ENCODE peak calls at places on chromosomes 16 and 17, in four cellular contexts. C is GM12878, K is HEK293T, B is HepG2. H is an unnamed sample.

GRCh38 chr16:69003500-69003899 is 102.0 kb upstream of the HAS3 start:
- DNase-seq in B (no peak), K (no peak), C (no peak), H (no peak)

GRCh38 chr17:9363440-9364350 is 211.9 kb downstream of the STX8 start:
- DNase-seq in C (no peak), B (no peak), K (no peak), H (no peak)

GRCh38 chr17:82228842-82229685 is at the start of gene SLC16A3:
- DNase-seq in C (no peak), B (no peak), K (no peak), H (no peak)

GRCh38 chr17:72193395-72194106 is 72.7 kb downstream of the SOX9 start:
- DNase-seq in C (no peak), B (no peak), K (no peak), H (no peak)

GRCh38 chr16:57422026-57422944 is 17.7 kb downstream of the CCL17 start:
- DNase-seq in B (peak), K (peak), C (no peak), H (peak)

GRCh38 chr17:41656249-41657023 is 32.1 kb upstream of the KRT17 start:
- DNase-seq in B (no peak), K (no peak), C (no peak), H (no peak)

GRCh38 chr17:33676444-33676843 is 383.3 kb upstream of the ASIC2 start:
- DNase-seq in K (no peak), B (no peak), C (no peak), H (no peak)

GRCh38 chr17:55348749-55349354 is 72.8 kb downstream of the MMD start:
- DNase-seq in B (peak), C (no peak), K (peak), H (peak)

GRCh38 chr16:48125888-48126287 is 29.9 kb downstream of the ABCC12 start:
- DNase-seq in K (no peak), C (no peak), B (no peak), H (no peak)

GRCh38 chr17:42918902-42919521 is 18.4 kb downstream of the G6PC1 start:
- DNase-seq in C (no peak), K (no peak), B (peak), H (peak)

GRCh38 chr17:30346211-30346831 is 12.5 kb upstream of the TMIGD1 start:
- DNase-seq in C (no peak), K (no peak), B (peak), H (no peak)

GRCh38 chr17:48582750-48583069 is 4.6 kb upstream of the HOXB4 start:
- DNase-seq in B (no peak), C (no peak), K (no peak), H (no peak)

GRCh38 chr16:17062676-17063075 is 408.1 kb downstream of the XYLT1 start:
- DNase-seq in B (no peak), K (no peak), C (no peak), H (no peak)

DNA sequence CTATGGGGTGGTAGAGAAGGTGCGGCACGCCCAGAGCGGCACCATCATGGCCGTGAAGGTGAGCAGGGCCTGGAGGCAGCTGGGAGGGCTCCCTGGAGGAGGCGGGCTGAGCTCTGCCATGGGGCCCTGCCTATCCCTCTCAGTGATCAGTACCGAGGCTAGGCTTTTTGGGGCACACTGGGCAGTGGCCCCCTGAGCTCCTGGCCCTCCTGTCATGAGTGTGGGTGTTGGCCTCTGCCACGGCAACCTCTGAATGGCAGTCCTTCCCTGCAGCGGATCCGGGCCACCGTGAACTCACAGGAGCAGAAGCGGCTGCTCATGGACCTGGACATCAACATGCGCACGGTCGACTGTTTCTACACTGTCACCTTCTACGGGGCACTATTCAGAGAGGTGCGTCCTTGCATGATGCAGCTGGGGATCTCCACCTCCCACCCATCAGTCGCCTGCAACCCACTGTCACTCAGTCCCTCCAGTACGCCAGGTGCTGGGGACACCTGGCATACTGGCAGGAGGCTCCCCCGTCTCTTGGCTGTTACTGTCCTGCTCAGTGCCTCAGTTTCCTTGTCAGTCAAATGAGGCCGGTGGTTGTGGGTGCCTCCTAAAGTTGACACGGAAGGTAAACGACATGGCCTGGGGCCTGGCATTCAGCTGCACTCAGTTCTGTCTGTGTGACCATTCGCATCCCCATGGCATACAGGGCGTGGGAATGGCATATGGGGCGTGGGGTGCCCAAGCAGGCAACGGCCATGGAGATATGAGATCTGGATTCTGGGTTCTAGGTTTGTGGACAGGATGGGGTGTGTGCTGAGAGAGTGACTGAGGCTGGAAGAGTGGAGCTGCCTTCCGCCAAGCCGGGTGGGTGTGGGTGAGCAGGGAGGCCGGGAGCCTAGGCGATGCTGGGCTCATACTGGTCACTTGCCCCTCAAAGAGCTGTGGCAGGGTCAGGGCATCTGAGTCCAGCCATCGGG is 16.4 kb downstream of the MAP2K3 start:
- DNase-seq in B (no peak), K (no peak), C (no peak), H (no peak)
- TF ChIP-seq TARDBP in B (no peak), K (no peak), C (no peak), H (no peak)

GRCh38 chr16:82033006-82033405 is 2.0 kb upstream of the HSD17B2 start:
- DNase-seq in B (no peak), C (no peak), K (no peak), H (no peak)
- TF ChIP-seq TARDBP in B (no peak), C (no peak), K (no peak), H (no peak)

GRCh38 chr17:60134396-60135159 is 15.2 kb upstream of the CA4 start:
- DNase-seq in C (no peak), K (no peak), B (no peak), H (peak)
- TF ChIP-seq TARDBP in C (no peak), K (no peak), B (no peak), H (no peak)

DNA sequence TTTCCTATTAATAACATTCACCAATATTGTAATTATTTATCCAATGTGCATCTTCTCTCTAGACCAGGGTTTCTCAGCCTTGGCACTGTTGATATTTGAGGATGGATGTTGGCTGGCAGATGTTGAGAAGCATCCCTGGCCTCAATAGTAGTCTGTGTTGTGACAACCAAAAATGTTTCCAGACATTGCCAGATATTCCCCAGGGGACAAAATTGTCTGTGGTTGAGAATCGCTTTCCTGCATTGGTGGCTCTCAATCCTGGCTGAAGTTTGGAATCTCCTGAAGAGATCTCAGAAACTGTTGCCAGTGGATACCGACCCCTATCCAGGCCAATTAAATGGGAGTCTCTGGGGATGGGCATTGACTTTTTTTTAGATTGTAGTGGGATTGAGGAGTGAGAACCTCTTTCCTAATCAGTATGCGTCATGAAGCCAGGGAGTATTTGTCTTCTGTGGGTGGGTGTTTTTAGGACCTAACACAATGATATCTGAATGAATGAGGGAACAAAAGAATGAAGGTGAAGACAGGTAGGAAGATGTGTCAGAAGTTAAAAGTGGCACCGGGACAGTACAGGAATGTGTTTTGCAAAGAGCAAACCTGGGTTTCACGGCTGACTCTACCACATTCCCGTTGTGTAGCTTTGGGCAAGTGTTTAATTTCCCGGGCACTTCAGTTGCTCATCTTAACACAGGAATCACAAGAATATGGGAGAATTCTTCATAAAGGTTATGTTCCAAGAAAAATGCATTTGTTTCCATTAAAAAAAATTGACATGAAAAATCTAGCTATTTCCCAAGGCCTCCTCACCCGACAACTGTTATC is 24.3 kb downstream of the HSD17B2 start:
- DNase-seq in B (no peak), K (no peak), C (no peak), H (no peak)
- TF ChIP-seq TARDBP in B (no peak), K (no peak), C (no peak), H (no peak)

GRCh38 chr16:27720731-27721547 is 171.0 kb downstream of the KATNIP start:
- DNase-seq in K (no peak), C (no peak), B (no peak), H (no peak)
- TF ChIP-seq TARDBP in K (no peak), C (no peak), B (no peak), H (no peak)

H was measured in K562.